ENCODE peak calls at places on chromosomes 12 and 14, in six cellular contexts. T, B, Q, V, H and X are unnamed samples. For H3K9me3, the result is how much of the 10 kb centered on the place peaks cover.

GRCh38 chr14:100575266-100575995 is 11.8 kb downstream of the BEGAIN start:
- DNase-seq in V (peak), Q (no peak), B (no peak), H (no peak), T (no peak), X (no peak)

GRCh38 chr12:75389706-75390105 is 1.2 kb upstream of the GLIPR1L2 start:
- DNase-seq in Q (peak), T (no peak), H (no peak), V (no peak), B (no peak), X (no peak)

GRCh38 chr12:8702159-8702558 is 4.4 kb downstream of the RIMKLB start:
- DNase-seq in Q (no peak), T (no peak), B (no peak), V (no peak), H (no peak), X (no peak)

GRCh38 chr12:108306014-108306501 is 33.1 kb downstream of the CMKLR1 start:
- DNase-seq in Q (no peak), T (peak), B (no peak), V (no peak), H (no peak), X (peak)

GRCh38 chr14:69657961-69658360 is 46.6 kb downstream of the SUSD6 start:
- DNase-seq in B (no peak), Q (no peak), T (peak), V (no peak), H (no peak), X (peak)

GRCh38 chr12:93247313-93248057 is 130.2 kb upstream of the NUDT4 start:
- DNase-seq in Q (no peak), B (no peak), H (no peak), V (no peak), T (no peak), X (peak)

GRCh38 chr12:127101086-127101485 is 1165.9 kb upstream of the TMEM132C start:
- DNase-seq in T (no peak), H (no peak), Q (no peak), B (no peak), V (no peak), X (no peak)

GRCh38 chr12:6044082-6044481 is 80.4 kb downstream of the VWF start:
- DNase-seq in H (no peak), B (no peak), V (no peak), T (no peak), Q (no peak), X (peak)

GRCh38 chr12:131091413-131091975 is 137.8 kb downstream of the ADGRD1 start:
- DNase-seq in V (no peak), Q (no peak), T (no peak), B (no peak), H (no peak), X (no peak)

GRCh38 chr14:84482256-84483071 is 1047.5 kb upstream of the FLRT2 start:
- DNase-seq in Q (no peak), V (no peak), T (no peak), H (no peak), B (no peak), X (peak)

GRCh38 chr14:58098507-58098906 is 53.5 kb downstream of the ARMH4 start:
- DNase-seq in B (no peak), V (no peak), Q (no peak), T (no peak), H (no peak), X (no peak)

GRCh38 chr12:56518570-56518969 is 3.0 kb upstream of the RBMS2 start:
- DNase-seq in T (no peak), V (no peak), B (no peak), H (no peak), Q (no peak), X (peak)

GRCh38 chr14:104352493-104353220 is 214.3 kb downstream of the KIF26A start:
- DNase-seq in T (no peak), H (no peak), Q (no peak), B (no peak), V (no peak), X (no peak)

GRCh38 chr12:79420146-79420618 is 270.6 kb downstream of the PAWR start:
- DNase-seq in B (no peak), H (no peak), V (no peak), T (peak), Q (no peak), X (peak)

GRCh38 chr14:67241416-67242362 is at the start of gene PALS1:
- DNase-seq in T (peak), B (no peak), V (no peak), Q (peak), H (peak), X (peak)

GRCh38 chr12:46292754-46293402 is 24.0 kb upstream of the SLC38A1 start:
- DNase-seq in T (no peak), Q (no peak), V (no peak), H (no peak), B (no peak), X (no peak)

GRCh38 chr12:121223283-121223946 is 13.5 kb downstream of the P2RX4 start:
- DNase-seq in Q (peak), T (no peak), H (peak), V (no peak), B (peak), X (no peak)

GRCh38 chr14:74176404-74176788 is 62.9 kb upstream of the VSX2 start:
- DNase-seq in V (no peak), H (no peak), B (no peak), T (no peak), Q (no peak), X (no peak)

GRCh38 chr14:42224053-42224888 is 617.6 kb downstream of the LRFN5 start:
- DNase-seq in H (no peak), B (peak), T (peak), Q (no peak), V (no peak), X (peak)

GRCh38 chr12:81257952-81258551 is 180.2 kb downstream of the ACSS3 start:
- DNase-seq in Q (no peak), V (no peak), B (no peak), H (no peak), T (peak), X (peak)

GRCh38 chr14:104694475-104694950 is 5.1 kb downstream of the INF2 start:
- DNase-seq in H (no peak), Q (no peak), T (no peak), B (no peak), V (no peak), X (no peak)

GRCh38 chr12:108985750-108986149 is 35.1 kb downstream of the SVOP start:
- DNase-seq in Q (no peak), B (no peak), T (no peak), H (no peak), V (no peak), X (no peak)

GRCh38 chr12:120012067-120012621 is 23.1 kb downstream of the BICDL1 start:
- DNase-seq in T (peak), B (no peak), Q (peak), H (peak), V (no peak), X (no peak)

GRCh38 chr12:102059343-102059742 is 2.4 kb downstream of the WASHC3 start:
- DNase-seq in Q (peak), B (no peak), H (peak), T (no peak), V (no peak), X (no peak)

GRCh38 chr14:49931523-49931922 is 38.6 kb downstream of the ARF6 start:
- DNase-seq in B (no peak), H (no peak), Q (no peak), V (no peak), T (no peak), X (no peak)

DNA sequence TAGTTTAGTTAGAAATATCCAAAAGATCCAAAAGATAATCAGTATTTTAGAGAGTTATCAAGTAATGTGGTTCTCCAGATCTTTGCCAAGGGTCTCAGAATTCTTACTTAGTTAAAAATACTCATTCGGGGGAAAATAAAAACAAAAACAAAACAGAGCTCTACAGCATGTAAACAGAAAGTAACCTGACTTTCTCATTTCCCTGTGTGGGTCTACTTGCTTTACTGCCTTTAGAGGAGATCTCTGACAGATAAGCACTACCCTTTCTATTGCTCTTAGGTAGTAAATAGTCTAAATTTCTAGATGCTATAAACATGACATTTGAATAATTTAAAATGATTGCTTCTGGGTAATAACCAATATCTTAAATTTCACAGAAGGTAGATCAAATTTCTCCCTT is 371.8 kb downstream of the RPL10L start:
- DNase-seq in V (no peak), B (no peak), T (no peak), H (no peak), Q (no peak), X (no peak)
- H3K4me3 ChIP-seq in V (no peak), B (no peak), T (no peak), H (no peak), Q (no peak), X (no peak)

GRCh38 chr12:21676781-21677180 is 19.1 kb upstream of the LDHB start:
- DNase-seq in V (no peak), H (peak), B (no peak), Q (peak), T (no peak), X (no peak)

GRCh38 chr12:21675096-21675495 is 17.5 kb upstream of the LDHB start:
- DNase-seq in H (no peak), T (no peak), V (no peak), Q (no peak), B (no peak), X (no peak)

GRCh38 chr12:21677204-21677603 is 19.6 kb upstream of the LDHB start:
- DNase-seq in Q (no peak), B (no peak), T (no peak), H (no peak), V (no peak), X (no peak)

GRCh38 chr12:21675641-21676040 is 18.0 kb upstream of the LDHB start:
- DNase-seq in Q (no peak), V (no peak), T (no peak), H (no peak), B (no peak), X (no peak)

GRCh38 chr12:21672151-21672550 is 14.5 kb upstream of the LDHB start:
- DNase-seq in V (no peak), B (no peak), Q (no peak), H (no peak), T (no peak), X (no peak)
- H3K9me3 ChIP-seq in V (under half), B (under half), Q (under half), H (under half), T (under half), X (under half)

GRCh38 chr12:68745904-68746571 is at the start of gene SLC35E3:
- DNase-seq in Q (peak), V (peak), B (peak), T (peak), H (peak), X (peak)
- H3K4me3 ChIP-seq in Q (peak), V (peak), B (peak), T (peak), H (peak), X (peak)

GRCh38 chr12:90859591-90859990 is 95.4 kb downstream of the CCER1 start:
- DNase-seq in T (no peak), Q (no peak), V (no peak), B (no peak), H (no peak), X (no peak)

GRCh38 chr12:90855534-90855933 is 99.4 kb downstream of the CCER1 start:
- DNase-seq in T (no peak), V (no peak), H (no peak), Q (no peak), B (no peak), X (no peak)

GRCh38 chr12:90858261-90858660 is 96.7 kb downstream of the CCER1 start:
- DNase-seq in V (no peak), B (no peak), T (peak), H (no peak), Q (no peak), X (no peak)

GRCh38 chr12:90851800-90852718 is 102.9 kb downstream of the CCER1 start:
- DNase-seq in H (no peak), V (no peak), Q (no peak), B (no peak), T (no peak), X (no peak)

GRCh38 chr12:90854136-90854689 is 100.8 kb downstream of the CCER1 start:
- DNase-seq in V (no peak), Q (no peak), H (no peak), T (peak), B (peak), X (peak)
- H3K9me3 ChIP-seq in V (under half), Q (under half), H (under half), T (under half), B (under half), X (under half)

GRCh38 chr12:48997719-48998496 is 1.3 kb downstream of the DDN start:
- DNase-seq in V (no peak), B (peak), Q (peak), H (no peak), T (peak), X (no peak)
- H3K4me3 ChIP-seq in V (peak), B (peak), Q (peak), H (peak), T (peak), X (peak)

DNA sequence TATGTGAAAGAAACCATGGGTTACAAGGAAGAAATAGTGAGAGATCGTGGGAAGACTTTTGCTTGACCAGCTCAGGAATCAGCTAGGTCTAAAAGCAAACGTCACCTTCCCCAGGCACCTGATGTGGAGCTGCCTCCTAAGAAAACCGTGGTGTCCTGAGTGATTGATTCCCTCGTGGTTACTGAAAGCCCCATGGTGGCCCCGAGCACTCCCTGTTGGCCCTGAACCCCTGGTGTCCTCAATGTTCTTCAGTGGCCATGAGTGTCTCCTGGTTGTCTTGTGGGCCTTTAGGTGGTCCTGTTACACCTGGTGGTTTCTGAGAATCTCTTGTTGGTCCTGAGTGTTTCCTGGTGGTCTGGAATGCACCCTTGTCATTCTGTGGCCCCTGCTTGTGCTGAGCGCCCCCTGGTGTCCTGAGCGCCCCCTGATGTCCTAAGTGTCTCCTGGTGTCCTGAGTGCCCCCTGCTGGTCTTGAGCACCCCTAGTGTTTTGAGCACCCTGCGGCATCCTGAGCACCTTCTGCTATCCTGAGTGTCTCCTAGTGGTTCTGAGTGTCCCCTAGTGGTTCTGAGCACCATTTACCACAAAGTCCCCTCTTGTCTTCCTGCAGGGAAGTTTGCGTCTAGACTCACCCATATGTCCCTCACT is 518.7 kb downstream of the TMEM121 start:
- DNase-seq in Q (peak), B (peak), T (no peak), H (peak), V (peak), X (no peak)
- H3K9me3 ChIP-seq in Q (under half), B (under half), T (under half), H (under half), V (under half), X (under half)

DNA sequence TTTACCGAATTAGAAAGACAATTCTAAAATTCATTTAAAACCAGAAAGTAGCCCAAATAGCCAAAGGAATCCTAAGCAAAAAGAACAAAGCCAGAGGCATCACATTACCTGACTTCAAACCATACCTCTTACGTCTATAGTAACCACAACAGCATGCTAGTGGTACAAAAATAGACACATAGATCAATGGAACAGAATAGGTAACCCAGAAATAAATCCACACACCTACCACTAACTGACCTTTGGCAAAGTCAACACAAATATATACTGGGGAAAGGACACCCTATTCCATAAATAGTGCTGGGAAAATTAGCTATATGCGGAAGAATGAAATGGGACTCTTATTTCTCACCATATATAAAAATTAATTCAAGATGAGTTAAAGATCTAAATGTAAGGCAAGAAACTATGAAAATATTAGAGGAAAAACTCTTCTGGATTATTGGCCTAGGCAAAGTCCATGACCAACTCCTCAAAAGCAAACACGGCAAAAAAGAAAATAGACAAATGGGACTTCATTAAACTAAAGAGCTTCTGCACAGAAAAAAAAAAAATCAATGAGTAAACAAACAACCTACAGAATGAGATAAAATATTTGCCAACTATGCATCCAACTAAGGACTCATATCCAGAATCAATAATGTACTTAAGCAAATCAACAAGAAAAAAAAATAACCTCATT is 568.9 kb downstream of the SOX5 start:
- DNase-seq in H (no peak), V (no peak), T (no peak), B (no peak), Q (no peak), X (no peak)
- H3K4me3 ChIP-seq in H (no peak), V (no peak), T (no peak), B (no peak), Q (no peak), X (no peak)